ENCODE peak calls at places on chromosome 7, in four cellular contexts. J, C, N and B are unnamed samples.

GRCh38 chr7:47326220-47326619 is 255.7 kb downstream of the TNS3 start:
- DNase-seq in J (no peak), C (no peak), N (no peak), B (peak)

GRCh38 chr7:92527300-92528187 is 776 bp downstream of the PEX1 start:
- DNase-seq in N (peak), J (peak), C (no peak), B (peak)

GRCh38 chr7:130210181-130210935 is 2.7 kb downstream of the SSMEM1 start:
- DNase-seq in C (no peak), J (no peak), N (no peak), B (peak)

GRCh38 chr7:149772821-149773425 is 465 bp downstream of the ZNF467 start:
- DNase-seq in J (no peak), N (peak), C (no peak), B (no peak)

GRCh38 chr7:92737706-92738105 is 98.7 kb downstream of the CDK6 start:
- DNase-seq in J (peak), N (no peak), C (no peak), B (peak)

GRCh38 chr7:16071246-16071857 is 350.0 kb downstream of the CRPPA start:
- DNase-seq in N (no peak), C (no peak), J (peak), B (peak)

GRCh38 chr7:51649-52048 is 140.7 kb upstream of the FAM20C start:
- DNase-seq in J (no peak), N (no peak), C (no peak), B (no peak)

GRCh38 chr7:87510430-87510875 is 35.0 kb upstream of the ABCB4 start:
- DNase-seq in J (no peak), N (no peak), C (no peak), B (no peak)

GRCh38 chr7:134632937-134633540 is 13.6 kb upstream of the BPGM start:
- DNase-seq in C (no peak), J (no peak), N (peak), B (peak)

GRCh38 chr7:80773787-80774508 is 135.5 kb downstream of the CD36 start:
- DNase-seq in N (no peak), C (no peak), J (no peak), B (no peak)

GRCh38 chr7:30931161-30931926 is 19.7 kb downstream of the AQP1 start:
- DNase-seq in J (peak), C (no peak), N (no peak), B (peak)

GRCh38 chr7:70694357-70694908 is 437.5 kb upstream of the GALNT17 start:
- DNase-seq in C (no peak), J (peak), N (no peak), B (peak)

GRCh38 chr7:18655506-18655905 is 160.0 kb downstream of the HDAC9 start:
- DNase-seq in N (no peak), C (no peak), J (no peak), B (no peak)